ENCODE peak calls at places on chromosomes 2 and 18, in seven cellular contexts. One of them, this sample, is unnamed.

GRCh38 chr2:47336259-47337238 is 66.4 kb upstream of the MSH2 start:
- DNase-seq in left lung: no peak
- DNase-seq in adrenal gland: peak
- DNase-seq in dorsolateral prefrontal cortex: no peak
- DNase-seq in CD8-positive, alpha-beta T cell: no peak
- DNase-seq in bronchial epithelial cell: no peak
- DNase-seq in AG09309: no peak
- DNase-seq in this sample: peak

GRCh38 chr2:118833716-118834439 is 13.6 kb downstream of the EN1 start:
- DNase-seq in left lung: no peak
- DNase-seq in adrenal gland: no peak
- DNase-seq in dorsolateral prefrontal cortex: no peak
- DNase-seq in CD8-positive, alpha-beta T cell: no peak
- DNase-seq in bronchial epithelial cell: no peak
- DNase-seq in AG09309: no peak
- DNase-seq in this sample: no peak

GRCh38 chr18:60044290-60045006 is 144.7 kb downstream of the PMAIP1 start:
- DNase-seq in left lung: no peak
- DNase-seq in adrenal gland: no peak
- DNase-seq in dorsolateral prefrontal cortex: no peak
- DNase-seq in CD8-positive, alpha-beta T cell: no peak
- DNase-seq in bronchial epithelial cell: peak
- DNase-seq in AG09309: peak
- DNase-seq in this sample: no peak

GRCh38 chr2:158459161-158460003 is 2.6 kb downstream of the PKP4 start:
- DNase-seq in left lung: no peak
- DNase-seq in adrenal gland: no peak
- DNase-seq in dorsolateral prefrontal cortex: no peak
- DNase-seq in CD8-positive, alpha-beta T cell: no peak
- DNase-seq in bronchial epithelial cell: peak
- DNase-seq in AG09309: no peak
- DNase-seq in this sample: no peak

GRCh38 chr18:35042389-35043066 is 1.3 kb downstream of the MAPRE2 start:
- DNase-seq in left lung: no peak
- DNase-seq in adrenal gland: no peak
- DNase-seq in dorsolateral prefrontal cortex: no peak
- DNase-seq in CD8-positive, alpha-beta T cell: no peak
- DNase-seq in bronchial epithelial cell: peak
- DNase-seq in AG09309: no peak
- DNase-seq in this sample: peak

GRCh38 chr18:44594779-44595467 is 85.8 kb upstream of the SETBP1 start:
- DNase-seq in left lung: no peak
- DNase-seq in adrenal gland: no peak
- DNase-seq in dorsolateral prefrontal cortex: no peak
- DNase-seq in CD8-positive, alpha-beta T cell: no peak
- DNase-seq in bronchial epithelial cell: peak
- DNase-seq in AG09309: no peak
- DNase-seq in this sample: no peak

GRCh38 chr2:120323214-120323613 is 22.7 kb upstream of the INHBB start:
- DNase-seq in left lung: no peak
- DNase-seq in adrenal gland: peak
- DNase-seq in dorsolateral prefrontal cortex: no peak
- DNase-seq in CD8-positive, alpha-beta T cell: no peak
- DNase-seq in bronchial epithelial cell: no peak
- DNase-seq in AG09309: no peak
- DNase-seq in this sample: no peak

GRCh38 chr2:32718752-32719151 is 90.9 kb downstream of the TTC27 start:
- DNase-seq in left lung: no peak
- DNase-seq in adrenal gland: no peak
- DNase-seq in dorsolateral prefrontal cortex: no peak
- DNase-seq in CD8-positive, alpha-beta T cell: no peak
- DNase-seq in bronchial epithelial cell: no peak
- DNase-seq in AG09309: no peak
- DNase-seq in this sample: no peak

GRCh38 chr2:161165811-161166210 is 5.6 kb downstream of the TANK start:
- DNase-seq in left lung: no peak
- DNase-seq in adrenal gland: no peak
- DNase-seq in dorsolateral prefrontal cortex: no peak
- DNase-seq in CD8-positive, alpha-beta T cell: no peak
- DNase-seq in bronchial epithelial cell: no peak
- DNase-seq in AG09309: no peak
- DNase-seq in this sample: peak

GRCh38 chr2:224951723-224952481 is 90.4 kb downstream of the DOCK10 start:
- DNase-seq in left lung: no peak
- DNase-seq in adrenal gland: no peak
- DNase-seq in dorsolateral prefrontal cortex: no peak
- DNase-seq in CD8-positive, alpha-beta T cell: no peak
- DNase-seq in bronchial epithelial cell: no peak
- DNase-seq in AG09309: no peak
- DNase-seq in this sample: peak

GRCh38 chr2:120952318-120952717 is 216.7 kb downstream of the GLI2 start:
- DNase-seq in left lung: no peak
- DNase-seq in adrenal gland: no peak
- DNase-seq in dorsolateral prefrontal cortex: no peak
- DNase-seq in CD8-positive, alpha-beta T cell: no peak
- DNase-seq in bronchial epithelial cell: no peak
- DNase-seq in AG09309: no peak
- DNase-seq in this sample: no peak

GRCh38 chr2:209614630-209615369 is 156.8 kb upstream of the UNC80 start:
- DNase-seq in left lung: no peak
- DNase-seq in adrenal gland: no peak
- DNase-seq in dorsolateral prefrontal cortex: no peak
- DNase-seq in CD8-positive, alpha-beta T cell: no peak
- DNase-seq in bronchial epithelial cell: no peak
- DNase-seq in AG09309: no peak
- DNase-seq in this sample: no peak

GRCh38 chr18:22488554-22488953 is 70.8 kb upstream of the CTAGE1 start:
- DNase-seq in left lung: no peak
- DNase-seq in adrenal gland: peak
- DNase-seq in dorsolateral prefrontal cortex: no peak
- DNase-seq in CD8-positive, alpha-beta T cell: no peak
- DNase-seq in bronchial epithelial cell: no peak
- DNase-seq in AG09309: no peak
- DNase-seq in this sample: no peak

GRCh38 chr2:176155341-176156044 is 1.6 kb upstream of the HOXD3 start:
- DNase-seq in left lung: no peak
- DNase-seq in adrenal gland: no peak
- DNase-seq in dorsolateral prefrontal cortex: no peak
- DNase-seq in CD8-positive, alpha-beta T cell: no peak
- DNase-seq in bronchial epithelial cell: no peak
- DNase-seq in AG09309: no peak
- DNase-seq in this sample: no peak

GRCh38 chr2:241603686-241604085 is 33.3 kb downstream of the THAP4 start:
- DNase-seq in left lung: no peak
- DNase-seq in adrenal gland: no peak
- DNase-seq in dorsolateral prefrontal cortex: no peak
- DNase-seq in CD8-positive, alpha-beta T cell: no peak
- DNase-seq in bronchial epithelial cell: no peak
- DNase-seq in AG09309: no peak
- DNase-seq in this sample: no peak

DNA sequence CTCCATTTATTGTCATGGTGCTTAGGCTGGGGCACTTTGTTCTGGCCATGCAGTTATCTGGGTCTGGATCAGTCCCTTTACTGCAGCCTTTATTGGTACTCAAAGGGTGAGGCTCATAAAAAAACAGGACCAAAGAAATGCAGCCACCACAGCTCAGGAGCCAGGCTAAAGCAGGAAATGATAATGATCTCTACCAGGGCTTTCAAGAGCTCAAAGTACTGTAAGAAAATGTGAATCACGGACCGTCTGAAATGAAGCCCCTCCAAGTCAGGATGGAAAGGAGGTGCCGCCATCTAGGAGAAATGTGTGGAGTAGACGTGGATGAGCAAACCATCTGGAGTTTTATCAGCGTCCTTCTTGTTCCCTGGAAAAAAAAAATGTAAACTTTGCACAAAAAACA is 162.4 kb upstream of the ZNF516 start:
- DNase-seq in left lung: no peak
- DNase-seq in adrenal gland: no peak
- DNase-seq in dorsolateral prefrontal cortex: no peak
- DNase-seq in CD8-positive, alpha-beta T cell: no peak
- DNase-seq in bronchial epithelial cell: no peak
- DNase-seq in AG09309: no peak
- DNase-seq in this sample: no peak
- TF ChIP-seq CTCF in left lung: no peak
- TF ChIP-seq CTCF in adrenal gland: no peak
- TF ChIP-seq CTCF in dorsolateral prefrontal cortex: no peak
- TF ChIP-seq CTCF in CD8-positive, alpha-beta T cell: no peak
- TF ChIP-seq CTCF in bronchial epithelial cell: no peak
- TF ChIP-seq CTCF in AG09309: peak
- TF ChIP-seq CTCF in this sample: no peak

GRCh38 chr18:63154350-63155152 is 165.0 kb downstream of the BCL2 start:
- DNase-seq in left lung: no peak
- DNase-seq in adrenal gland: no peak
- DNase-seq in dorsolateral prefrontal cortex: no peak
- DNase-seq in CD8-positive, alpha-beta T cell: no peak
- DNase-seq in bronchial epithelial cell: no peak
- DNase-seq in AG09309: no peak
- DNase-seq in this sample: no peak
- H3K4me3 ChIP-seq in left lung: no peak
- H3K4me3 ChIP-seq in adrenal gland: no peak
- H3K4me3 ChIP-seq in dorsolateral prefrontal cortex: no peak
- H3K4me3 ChIP-seq in CD8-positive, alpha-beta T cell: peak
- H3K4me3 ChIP-seq in bronchial epithelial cell: no peak
- H3K4me3 ChIP-seq in AG09309: no peak
- H3K4me3 ChIP-seq in this sample: peak

GRCh38 chr2:231191896-231192872 is 6.2 kb upstream of the ARMC9 start:
- DNase-seq in left lung: peak
- DNase-seq in adrenal gland: peak
- DNase-seq in dorsolateral prefrontal cortex: no peak
- DNase-seq in CD8-positive, alpha-beta T cell: no peak
- DNase-seq in bronchial epithelial cell: no peak
- DNase-seq in AG09309: peak
- DNase-seq in this sample: peak
- TF ChIP-seq CTCF in left lung: peak
- TF ChIP-seq CTCF in adrenal gland: peak
- TF ChIP-seq CTCF in dorsolateral prefrontal cortex: peak
- TF ChIP-seq CTCF in CD8-positive, alpha-beta T cell: no peak
- TF ChIP-seq CTCF in bronchial epithelial cell: peak
- TF ChIP-seq CTCF in AG09309: peak
- TF ChIP-seq CTCF in this sample: peak

GRCh38 chr2:52861606-52862005 is 906.0 kb upstream of the CHAC2 start:
- DNase-seq in left lung: no peak
- DNase-seq in adrenal gland: no peak
- DNase-seq in dorsolateral prefrontal cortex: no peak
- DNase-seq in CD8-positive, alpha-beta T cell: no peak
- DNase-seq in bronchial epithelial cell: no peak
- DNase-seq in AG09309: no peak
- DNase-seq in this sample: no peak

GRCh38 chr2:52859065-52859464 is 908.5 kb upstream of the CHAC2 start:
- DNase-seq in left lung: no peak
- DNase-seq in adrenal gland: no peak
- DNase-seq in dorsolateral prefrontal cortex: no peak
- DNase-seq in CD8-positive, alpha-beta T cell: no peak
- DNase-seq in bronchial epithelial cell: no peak
- DNase-seq in AG09309: no peak
- DNase-seq in this sample: no peak

GRCh38 chr2:52857722-52858121 is 909.9 kb upstream of the CHAC2 start:
- DNase-seq in left lung: no peak
- DNase-seq in adrenal gland: no peak
- DNase-seq in dorsolateral prefrontal cortex: no peak
- DNase-seq in CD8-positive, alpha-beta T cell: no peak
- DNase-seq in bronchial epithelial cell: no peak
- DNase-seq in AG09309: no peak
- DNase-seq in this sample: no peak

DNA sequence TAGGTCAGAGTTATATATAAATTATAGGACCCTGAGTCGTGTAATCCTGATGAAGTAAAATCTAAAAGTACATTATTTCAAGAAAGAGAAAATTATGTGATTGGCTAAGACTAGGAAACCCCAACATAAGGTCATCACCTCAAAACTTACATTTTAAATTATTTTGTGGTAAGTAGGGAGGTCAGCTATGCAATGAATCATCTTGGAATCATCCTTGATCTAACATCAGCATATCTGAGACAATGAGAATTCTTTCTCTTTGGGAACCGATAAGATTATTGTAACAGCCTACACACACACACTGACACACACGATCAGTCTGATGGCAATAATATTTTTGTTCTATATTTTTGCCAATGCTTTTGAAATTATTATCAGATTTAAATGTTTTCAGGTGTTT is 904.8 kb upstream of the CHAC2 start:
- DNase-seq in left lung: no peak
- DNase-seq in adrenal gland: no peak
- DNase-seq in dorsolateral prefrontal cortex: no peak
- DNase-seq in CD8-positive, alpha-beta T cell: no peak
- DNase-seq in bronchial epithelial cell: no peak
- DNase-seq in AG09309: no peak
- DNase-seq in this sample: no peak
- H3K4me3 ChIP-seq in left lung: no peak
- H3K4me3 ChIP-seq in adrenal gland: no peak
- H3K4me3 ChIP-seq in dorsolateral prefrontal cortex: no peak
- H3K4me3 ChIP-seq in CD8-positive, alpha-beta T cell: no peak
- H3K4me3 ChIP-seq in bronchial epithelial cell: no peak
- H3K4me3 ChIP-seq in AG09309: no peak
- H3K4me3 ChIP-seq in this sample: no peak

This sample was measured in GM12865.